ENCODE peak calls at places on chromosomes 3 and 15, in five cellular contexts. O is mesenchymal stem cell, D is H9, P is trophoblast cell, T is H1. Z is an unnamed sample.

GRCh38 chr15:57611119-57611518 is 19.4 kb downstream of the MYZAP start:
- DNase-seq in T (no peak), D (no peak), P (no peak), O (no peak), Z (no peak)

GRCh38 chr3:130085881-130086280 is 4.2 kb downstream of the ALG1L2 start:
- DNase-seq in P (no peak), O (no peak), T (no peak), D (no peak), Z (no peak)

GRCh38 chr15:88586401-88587162 is 34.6 kb upstream of the AEN start:
- DNase-seq in O (no peak), P (peak), D (no peak), T (no peak), Z (no peak)

GRCh38 chr3:186042036-186042435 is 66.9 kb downstream of the ETV5 start:
- DNase-seq in P (no peak), O (no peak), D (no peak), T (no peak), Z (no peak)

GRCh38 chr3:129228891-129229585 is 20.4 kb upstream of the COPG1 start:
- DNase-seq in T (no peak), O (peak), P (peak), D (peak), Z (no peak)

GRCh38 chr3:8147726-8148125 is 353.9 kb upstream of the LMCD1 start:
- DNase-seq in D (no peak), T (no peak), O (no peak), P (no peak), Z (no peak)

GRCh38 chr15:56821721-56822425 is 88.6 kb upstream of the ZNF280D start:
- DNase-seq in P (peak), O (peak), D (peak), T (no peak), Z (peak)

GRCh38 chr3:157746391-157746790 is 243.2 kb upstream of the VEPH1 start:
- DNase-seq in P (no peak), D (no peak), O (no peak), T (no peak), Z (no peak)

GRCh38 chr3:45546636-45547201 is 47.8 kb upstream of the LIMD1 start:
- DNase-seq in T (peak), P (peak), D (peak), O (no peak), Z (peak)

GRCh38 chr3:5634411-5634810 is 446.9 kb downstream of the EDEM1 start:
- DNase-seq in O (no peak), T (no peak), P (peak), D (peak), Z (no peak)

GRCh38 chr3:175150812-175151411 is 291.8 kb downstream of the NAALADL2 start:
- DNase-seq in D (no peak), O (no peak), P (peak), T (no peak), Z (no peak)

GRCh38 chr3:179446501-179446900 is 4.8 kb downstream of the GNB4 start:
- DNase-seq in T (no peak), D (no peak), P (peak), O (peak), Z (no peak)

GRCh38 chr3:116280130-116280740 is 165.1 kb downstream of the LSAMP start:
- DNase-seq in O (no peak), T (no peak), D (no peak), P (no peak), Z (no peak)

GRCh38 chr3:187165144-187165543 is 25.8 kb upstream of the RPL39L start:
- DNase-seq in P (peak), T (peak), D (peak), O (peak), Z (peak)

GRCh38 chr3:103319912-103320311 is 885.1 kb downstream of the ZPLD1 start:
- DNase-seq in P (no peak), T (no peak), O (no peak), D (no peak), Z (no peak)

GRCh38 chr15:44414001-44414400 is 13.4 kb upstream of the CTDSPL2 start:
- DNase-seq in D (no peak), P (peak), O (no peak), T (no peak), Z (no peak)

GRCh38 chr15:64507293-64507802 is 47.0 kb downstream of the ZNF609 start:
- DNase-seq in T (no peak), D (no peak), O (peak), P (peak), Z (no peak)

GRCh38 chr3:195468391-195468776 is 25.6 kb upstream of the ACAP2 start:
- DNase-seq in D (no peak), P (peak), T (no peak), O (no peak), Z (no peak)

GRCh38 chr15:94607176-94607654 is 375.9 kb downstream of the MCTP2 start:
- DNase-seq in O (peak), T (no peak), D (no peak), P (no peak), Z (no peak)

GRCh38 chr3:191345334-191345733 is 15.0 kb upstream of the UTS2B start:
- DNase-seq in O (peak), T (no peak), P (no peak), D (no peak), Z (no peak)

GRCh38 chr3:196519738-196520122 is 4.6 kb upstream of the SMCO1 start:
- DNase-seq in D (no peak), T (no peak), P (no peak), O (peak), Z (no peak)

GRCh38 chr3:37139567-37140052 is 34.8 kb downstream of the LRRFIP2 start:
- DNase-seq in T (no peak), P (no peak), D (no peak), O (no peak), Z (no peak)

GRCh38 chr15:99143655-99144610 is 39.1 kb downstream of the SYNM start:
- DNase-seq in D (peak), O (peak), P (peak), T (no peak), Z (no peak)

GRCh38 chr15:59309405-59309804 is 63.3 kb downstream of the MYO1E start:
- DNase-seq in O (no peak), D (no peak), T (no peak), P (no peak), Z (no peak)

GRCh38 chr15:32669870-32670623 is 28.5 kb downstream of the SCG5 start:
- DNase-seq in T (no peak), P (peak), D (peak), O (peak), Z (no peak)

GRCh38 chr3:45541326-45542321 is 52.9 kb upstream of the LIMD1 start:
- DNase-seq in P (peak), D (no peak), T (no peak), O (no peak), Z (no peak)

GRCh38 chr3:130960139-130960779 is 66.4 kb downstream of the ASTE1 start:
- DNase-seq in P (peak), T (no peak), O (no peak), D (no peak), Z (no peak)

GRCh38 chr3:24237971-24238767 is 256.5 kb downstream of the THRB start:
- DNase-seq in P (peak), O (peak), D (peak), T (peak), Z (peak)

GRCh38 chr3:133479895-133480669 is 80.2 kb downstream of the BFSP2 start:
- DNase-seq in T (no peak), P (peak), O (no peak), D (no peak), Z (no peak)

GRCh38 chr15:45903283-45903682 is 268.5 kb downstream of the SQOR start:
- DNase-seq in P (no peak), O (no peak), D (no peak), T (no peak), Z (no peak)

GRCh38 chr15:91973481-91973880 is 120.0 kb downstream of the SLCO3A1 start:
- DNase-seq in O (no peak), D (no peak), T (no peak), P (no peak), Z (no peak)

GRCh38 chr15:20348900-20349773 is 192.5 kb downstream of the GOLGA6L6 start:
- DNase-seq in P (no peak), O (no peak), D (peak), T (no peak), Z (no peak)

GRCh38 chr3:155646128-155646527 is 98.7 kb downstream of the PLCH1 start:
- DNase-seq in T (no peak), P (no peak), D (no peak), O (no peak), Z (no peak)

GRCh38 chr3:150371741-150372254 is 36.3 kb upstream of the TSC22D2 start:
- DNase-seq in P (peak), D (no peak), O (peak), T (no peak), Z (peak)

GRCh38 chr15:61527836-61528589 is 298.9 kb upstream of the RORA start:
- DNase-seq in O (no peak), D (peak), T (no peak), P (no peak), Z (no peak)

GRCh38 chr3:43531835-43532234 is 90.0 kb downstream of the ANO10 start:
- DNase-seq in P (no peak), T (no peak), D (no peak), O (peak), Z (no peak)

GRCh38 chr15:101427606-101428487 is 61.7 kb downstream of the PCSK6 start:
- DNase-seq in D (no peak), T (no peak), O (no peak), P (no peak), Z (no peak)
- H2BK12ac ChIP-seq in D (no peak), T (no peak), O (no peak), P (no peak), Z (peak)

GRCh38 chr3:108391917-108392585 is 95.7 kb downstream of the HHLA2 start:
- DNase-seq in T (no peak), D (no peak), O (no peak), P (no peak), Z (no peak)
- H2BK12ac ChIP-seq in T (no peak), D (no peak), O (no peak), P (no peak), Z (no peak)

DNA sequence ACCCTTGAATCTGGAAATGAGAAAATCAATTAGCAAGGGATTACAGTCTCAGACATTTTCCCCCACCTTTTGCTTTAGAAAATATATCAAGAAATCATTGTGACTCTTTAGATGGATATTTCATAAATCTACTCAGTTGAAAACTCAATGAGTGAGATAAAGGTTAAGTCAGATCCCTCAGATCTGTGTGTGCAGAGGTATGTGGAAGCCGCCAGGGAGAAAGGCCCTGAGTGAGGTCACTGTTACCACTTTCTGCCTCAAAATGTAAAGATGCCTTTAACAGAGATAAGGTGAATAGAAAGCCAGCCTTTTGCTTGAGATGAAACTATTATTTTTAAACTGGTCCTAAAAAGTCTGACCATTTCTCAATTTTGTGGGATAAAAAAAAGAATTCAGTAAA is 225.6 kb upstream of the HES1 start:
- DNase-seq in D (no peak), P (no peak), T (no peak), O (no peak), Z (no peak)
- H2BK12ac ChIP-seq in D (no peak), P (no peak), T (no peak), O (no peak), Z (no peak)

GRCh38 chr15:78630886-78631633 is 9.9 kb downstream of the CHRNB4 start:
- DNase-seq in P (no peak), D (no peak), T (no peak), O (no peak), Z (no peak)

GRCh38 chr15:78626611-78627010 is 5.8 kb upstream of the CHRNA3 start:
- DNase-seq in D (no peak), T (no peak), P (no peak), O (no peak), Z (no peak)

GRCh38 chr15:78628227-78628626 is 7.4 kb upstream of the CHRNA3 start:
- DNase-seq in P (peak), T (no peak), O (no peak), D (no peak), Z (no peak)

GRCh38 chr15:78629716-78630065 is 8.9 kb upstream of the CHRNA3 start:
- DNase-seq in T (no peak), O (no peak), D (no peak), P (no peak), Z (no peak)

GRCh38 chr15:78629031-78629715 is 8.4 kb upstream of the CHRNA3 start:
- DNase-seq in P (no peak), O (no peak), T (no peak), D (no peak), Z (no peak)
- H2BK12ac ChIP-seq in P (no peak), O (no peak), T (no peak), D (no peak), Z (peak)

GRCh38 chr3:51336261-51336660 is 48.8 kb upstream of the MANF start:
- DNase-seq in O (no peak), T (no peak), D (peak), P (no peak), Z (no peak)

GRCh38 chr3:51328206-51328605 is 56.9 kb upstream of the MANF start:
- DNase-seq in O (no peak), P (no peak), D (no peak), T (no peak), Z (no peak)

GRCh38 chr3:51333021-51333420 is 52.1 kb upstream of the MANF start:
- DNase-seq in P (no peak), D (no peak), O (no peak), T (no peak), Z (no peak)

GRCh38 chr3:51330046-51330445 is 55.0 kb upstream of the MANF start:
- DNase-seq in O (no peak), P (no peak), T (no peak), D (no peak), Z (no peak)

GRCh38 chr3:51332156-51332555 is 52.9 kb upstream of the MANF start:
- DNase-seq in T (no peak), D (no peak), P (no peak), O (no peak), Z (no peak)
- H2BK12ac ChIP-seq in T (no peak), D (no peak), P (no peak), O (no peak), Z (no peak)

DNA sequence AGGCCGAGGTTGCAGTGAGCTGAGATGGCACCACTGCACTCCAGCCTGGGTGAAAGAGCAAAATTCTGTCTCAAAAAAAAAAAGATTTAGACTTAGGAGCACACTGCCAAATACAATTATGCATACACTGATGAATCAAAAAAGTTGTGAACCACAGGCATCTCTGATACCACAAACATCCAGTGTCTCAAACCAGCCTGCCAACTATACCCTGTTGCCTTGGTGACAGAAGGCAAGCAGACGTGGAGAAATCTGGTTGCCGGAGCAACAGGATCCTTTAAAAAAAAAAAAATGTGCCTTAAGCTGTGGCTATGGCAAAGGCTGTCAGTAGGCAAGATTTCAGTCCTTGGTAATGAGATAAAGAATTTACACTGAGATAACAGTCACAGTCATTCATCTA is 202.3 kb downstream of the NEK10 start:
- DNase-seq in T (no peak), P (peak), D (no peak), O (peak), Z (no peak)
- H2BK12ac ChIP-seq in T (no peak), P (no peak), D (no peak), O (no peak), Z (no peak)

DNA sequence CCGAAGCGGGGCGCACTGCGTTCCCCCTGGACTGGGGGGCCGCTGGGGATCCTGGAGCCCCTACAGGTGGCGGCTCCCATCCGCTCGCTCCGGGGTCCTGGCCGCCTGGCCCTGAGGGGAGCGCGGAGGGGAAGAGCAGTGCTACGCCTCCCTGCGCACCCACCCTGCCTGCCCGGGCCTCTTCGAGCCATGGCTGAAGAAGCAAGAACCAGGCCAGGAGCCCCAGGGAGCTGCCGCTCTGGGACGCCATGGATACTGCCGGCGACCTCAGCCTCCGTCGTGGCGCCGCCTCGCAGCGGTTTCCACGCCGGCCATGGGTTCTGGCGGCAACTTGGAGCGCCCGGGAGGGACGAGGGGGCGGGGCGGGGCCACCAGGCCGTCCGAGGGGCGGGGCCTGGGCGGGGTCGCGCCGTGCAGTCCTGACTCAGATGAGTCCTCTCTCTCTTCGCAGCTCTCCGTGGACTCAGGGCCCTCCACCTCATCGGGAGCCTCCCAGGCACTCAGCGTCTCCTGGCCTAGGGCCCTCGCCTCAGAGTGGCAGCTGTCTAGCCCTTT is 50.9 kb downstream of the MYL3 start:
- DNase-seq in D (peak), O (peak), P (peak), T (peak), Z (peak)
- H2BK12ac ChIP-seq in D (no peak), O (no peak), P (no peak), T (no peak), Z (peak)

DNA sequence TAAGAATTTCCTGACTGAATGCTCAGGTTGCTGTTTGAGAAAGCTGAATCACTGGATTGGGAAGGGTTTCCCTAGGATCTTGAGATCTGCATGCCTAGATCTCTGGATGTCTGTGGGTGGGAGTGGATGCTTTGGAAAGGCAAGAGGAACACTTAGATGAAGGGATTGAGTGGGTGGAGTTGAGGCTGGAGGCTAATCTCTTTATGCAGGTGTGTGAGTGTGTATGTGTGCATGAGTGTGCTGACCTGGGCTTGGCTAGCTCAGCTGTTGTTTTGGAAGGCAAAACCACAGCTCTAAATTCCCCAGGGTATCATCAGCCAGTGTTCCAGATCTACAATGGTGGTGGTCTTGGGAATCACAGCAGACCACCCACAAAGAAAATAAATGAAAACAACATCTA is 60.5 kb downstream of the CLDN1 start:
- DNase-seq in D (no peak), P (peak), O (no peak), T (no peak), Z (no peak)
- H2BK12ac ChIP-seq in D (no peak), P (no peak), O (no peak), T (no peak), Z (no peak)

GRCh38 chr3:33883538-33884203 is 85.2 kb downstream of the PDCD6IP start:
- DNase-seq in D (no peak), P (peak), O (peak), T (no peak), Z (peak)
- H2BK12ac ChIP-seq in D (no peak), P (no peak), O (no peak), T (no peak), Z (no peak)